ENCODE peak calls at places on chromosomes 12 and 14, in four cellular contexts. One of them, this sample, is unnamed.
A peak's percentile ranks its signal among the peaks of the same experiment; 100 is the strongest.

GRCh38 chr12:117847371-117847770 is 121.4 kb downstream of the KSR2 start:
- DNase-seq in stomach: no peak
- DNase-seq in esophagus squamous epithelium: no peak
- DNase-seq in adrenal gland: no peak
- DNase-seq in this sample: no peak

GRCh38 chr12:11798856-11799530 is 149.5 kb downstream of the ETV6 start:
- DNase-seq in adrenal gland: no peak
- DNase-seq in esophagus squamous epithelium: no peak
- DNase-seq in stomach: no peak
- DNase-seq in this sample: peak; percentile 71

GRCh38 chr14:86015916-86016315 is 486.0 kb downstream of the FLRT2 start:
- DNase-seq in adrenal gland: no peak
- DNase-seq in stomach: no peak
- DNase-seq in esophagus squamous epithelium: no peak
- DNase-seq in this sample: no peak

GRCh38 chr14:69451941-69452340 is 32.6 kb upstream of the PLEKHD1 start:
- DNase-seq in adrenal gland: no peak
- DNase-seq in esophagus squamous epithelium: no peak
- DNase-seq in stomach: no peak
- DNase-seq in this sample: no peak

GRCh38 chr12:20395791-20396550 is 27.6 kb downstream of the PDE3A start:
- DNase-seq in esophagus squamous epithelium: no peak
- DNase-seq in adrenal gland: no peak
- DNase-seq in stomach: no peak
- DNase-seq in this sample: no peak

GRCh38 chr12:69065804-69066203 is 132.8 kb upstream of the CPM start:
- DNase-seq in adrenal gland: no peak
- DNase-seq in esophagus squamous epithelium: no peak
- DNase-seq in stomach: no peak
- DNase-seq in this sample: no peak

GRCh38 chr14:57089901-57090300 is 178.8 kb downstream of the EXOC5 start:
- DNase-seq in adrenal gland: no peak
- DNase-seq in esophagus squamous epithelium: no peak
- DNase-seq in stomach: no peak
- DNase-seq in this sample: no peak

GRCh38 chr12:41992029-41992428 is 152.6 kb downstream of the GXYLT1 start:
- DNase-seq in adrenal gland: no peak
- DNase-seq in esophagus squamous epithelium: no peak
- DNase-seq in stomach: no peak
- DNase-seq in this sample: no peak

GRCh38 chr14:91374897-91375747 is 42.5 kb downstream of the CCDC88C start:
- DNase-seq in adrenal gland: no peak
- DNase-seq in esophagus squamous epithelium: no peak
- DNase-seq in stomach: peak; percentile 76
- DNase-seq in this sample: peak; percentile 80

GRCh38 chr12:46267618-46268348 is 1.1 kb downstream of the SLC38A1 start:
- DNase-seq in adrenal gland: peak; percentile 20
- DNase-seq in stomach: no peak
- DNase-seq in esophagus squamous epithelium: no peak
- DNase-seq in this sample: peak; percentile 72

GRCh38 chr12:10033783-10034381 is 3.4 kb downstream of the CLEC9A start:
- DNase-seq in stomach: no peak
- DNase-seq in adrenal gland: no peak
- DNase-seq in esophagus squamous epithelium: no peak
- DNase-seq in this sample: no peak

GRCh38 chr12:66052988-66053615 is 77.4 kb downstream of the LLPH start:
- DNase-seq in adrenal gland: no peak
- DNase-seq in stomach: no peak
- DNase-seq in esophagus squamous epithelium: no peak
- DNase-seq in this sample: no peak

GRCh38 chr12:10621278-10621677 is 7.9 kb upstream of the MAGOHB start:
- DNase-seq in esophagus squamous epithelium: no peak
- DNase-seq in adrenal gland: no peak
- DNase-seq in stomach: no peak
- DNase-seq in this sample: no peak

GRCh38 chr12:13992585-13992984 is 11.2 kb upstream of the GRIN2B start:
- DNase-seq in adrenal gland: no peak
- DNase-seq in stomach: no peak
- DNase-seq in esophagus squamous epithelium: no peak
- DNase-seq in this sample: no peak

GRCh38 chr14:103124501-103125001 is 1.3 kb downstream of the TNFAIP2 start:
- DNase-seq in adrenal gland: no peak
- DNase-seq in stomach: no peak
- DNase-seq in esophagus squamous epithelium: no peak
- DNase-seq in this sample: no peak

GRCh38 chr14:73887116-73887490 is 444 bp downstream of the ZNF410 start:
- DNase-seq in stomach: no peak
- DNase-seq in adrenal gland: no peak
- DNase-seq in esophagus squamous epithelium: no peak
- DNase-seq in this sample: no peak

GRCh38 chr14:23578560-23579310 is at the start of gene JPH4:
- DNase-seq in esophagus squamous epithelium: no peak
- DNase-seq in adrenal gland: no peak
- DNase-seq in stomach: peak; percentile 9
- DNase-seq in this sample: peak; percentile 70

GRCh38 chr14:58501214-58501816 is 73.8 kb downstream of the KIAA0586 start:
- DNase-seq in adrenal gland: no peak
- DNase-seq in esophagus squamous epithelium: no peak
- DNase-seq in stomach: no peak
- DNase-seq in this sample: peak; percentile 30

GRCh38 chr12:49953961-49954835 is 3.7 kb downstream of the AQP2 start:
- DNase-seq in esophagus squamous epithelium: no peak
- DNase-seq in stomach: no peak
- DNase-seq in adrenal gland: no peak
- DNase-seq in this sample: no peak

GRCh38 chr14:91246051-91246852 is 1.7 kb upstream of the GPR68 start:
- DNase-seq in adrenal gland: no peak
- DNase-seq in stomach: no peak
- DNase-seq in esophagus squamous epithelium: no peak
- DNase-seq in this sample: peak; percentile 45

GRCh38 chr12:110661337-110661972 is 27.5 kb downstream of the HVCN1 start:
- DNase-seq in stomach: peak; percentile 27
- DNase-seq in esophagus squamous epithelium: no peak
- DNase-seq in adrenal gland: peak; percentile 18
- DNase-seq in this sample: no peak

GRCh38 chr12:89484470-89484869 is 40.1 kb downstream of the GALNT4 start:
- DNase-seq in esophagus squamous epithelium: no peak
- DNase-seq in adrenal gland: no peak
- DNase-seq in stomach: no peak
- DNase-seq in this sample: no peak

GRCh38 chr12:124771462-124772361 is 92.0 kb downstream of the SCARB1 start:
- DNase-seq in esophagus squamous epithelium: no peak
- DNase-seq in adrenal gland: peak; percentile 91
- DNase-seq in stomach: peak; percentile 89
- DNase-seq in this sample: peak; percentile 86

GRCh38 chr12:89863968-89864367 is 155.3 kb upstream of the ATP2B1 start:
- DNase-seq in adrenal gland: no peak
- DNase-seq in esophagus squamous epithelium: no peak
- DNase-seq in stomach: no peak
- DNase-seq in this sample: no peak

GRCh38 chr12:28178775-28179174 is 11.5 kb upstream of the CCDC91 start:
- DNase-seq in esophagus squamous epithelium: no peak
- DNase-seq in adrenal gland: no peak
- DNase-seq in stomach: no peak
- DNase-seq in this sample: no peak

GRCh38 chr12:132444957-132445883 is 44.7 kb upstream of the FBRSL1 start:
- DNase-seq in stomach: peak; percentile 43
- DNase-seq in adrenal gland: no peak
- DNase-seq in esophagus squamous epithelium: peak; percentile 29
- DNase-seq in this sample: no peak

GRCh38 chr12:93704122-93704521 is 26.9 kb downstream of the CRADD start:
- DNase-seq in stomach: no peak
- DNase-seq in esophagus squamous epithelium: no peak
- DNase-seq in adrenal gland: no peak
- DNase-seq in this sample: no peak

GRCh38 chr12:9064201-9064814 is 51.4 kb downstream of the A2M start:
- DNase-seq in adrenal gland: peak; percentile 75
- DNase-seq in esophagus squamous epithelium: no peak
- DNase-seq in stomach: peak; percentile 72
- DNase-seq in this sample: no peak

GRCh38 chr14:51422704-51423103 is 182.7 kb downstream of the TMX1 start:
- DNase-seq in adrenal gland: no peak
- DNase-seq in esophagus squamous epithelium: no peak
- DNase-seq in stomach: no peak
- DNase-seq in this sample: no peak

GRCh38 chr12:56718636-56719035 is 6.5 kb downstream of the NACA start:
- DNase-seq in adrenal gland: no peak
- DNase-seq in stomach: no peak
- DNase-seq in esophagus squamous epithelium: no peak
- DNase-seq in this sample: no peak

GRCh38 chr12:47900101-47900479 is 4.7 kb downstream of the VDR start:
- DNase-seq in stomach: no peak
- DNase-seq in esophagus squamous epithelium: no peak
- DNase-seq in adrenal gland: no peak
- DNase-seq in this sample: no peak

GRCh38 chr12:42327227-42327590 is 1.2 kb downstream of the PPHLN1 start:
- DNase-seq in adrenal gland: no peak
- DNase-seq in stomach: no peak
- DNase-seq in esophagus squamous epithelium: no peak
- DNase-seq in this sample: no peak

GRCh38 chr12:120167529-120168095 is 26.9 kb downstream of the GCN1 start:
- DNase-seq in stomach: no peak
- DNase-seq in adrenal gland: no peak
- DNase-seq in esophagus squamous epithelium: no peak
- DNase-seq in this sample: no peak

GRCh38 chr12:12757121-12757520 is 28.3 kb upstream of the APOLD1 start:
- DNase-seq in stomach: no peak
- DNase-seq in esophagus squamous epithelium: no peak
- DNase-seq in adrenal gland: no peak
- DNase-seq in this sample: peak; percentile 51

GRCh38 chr14:82052778-82053177 is 519.1 kb upstream of the SEL1L start:
- DNase-seq in stomach: no peak
- DNase-seq in adrenal gland: no peak
- DNase-seq in esophagus squamous epithelium: no peak
- DNase-seq in this sample: no peak

GRCh38 chr12:2374092-2374740 is 321.4 kb downstream of the CACNA1C start:
- DNase-seq in stomach: no peak
- DNase-seq in esophagus squamous epithelium: no peak
- DNase-seq in adrenal gland: no peak
- DNase-seq in this sample: no peak

GRCh38 chr12:108668532-108668931 is 34.8 kb upstream of the SELPLG start:
- DNase-seq in adrenal gland: no peak
- DNase-seq in esophagus squamous epithelium: no peak
- DNase-seq in stomach: no peak
- DNase-seq in this sample: no peak

GRCh38 chr12:108672054-108672453 is 38.4 kb upstream of the SELPLG start:
- DNase-seq in esophagus squamous epithelium: no peak
- DNase-seq in adrenal gland: no peak
- DNase-seq in stomach: no peak
- DNase-seq in this sample: no peak

GRCh38 chr12:108667349-108667748 is 33.7 kb upstream of the SELPLG start:
- DNase-seq in esophagus squamous epithelium: no peak
- DNase-seq in stomach: no peak
- DNase-seq in adrenal gland: no peak
- DNase-seq in this sample: no peak

GRCh38 chr12:108671110-108671509 is 37.4 kb upstream of the SELPLG start:
- DNase-seq in esophagus squamous epithelium: no peak
- DNase-seq in stomach: no peak
- DNase-seq in adrenal gland: no peak
- DNase-seq in this sample: no peak

GRCh38 chr12:108670066-108670631 is 36.5 kb upstream of the SELPLG start:
- DNase-seq in adrenal gland: no peak
- DNase-seq in stomach: no peak
- DNase-seq in esophagus squamous epithelium: no peak
- DNase-seq in this sample: no peak
- H3K4me1 ChIP-seq in adrenal gland: peaks cover 40% of the 10 kb centered on the region
- H3K4me1 ChIP-seq in stomach: peaks cover 50% of the 10 kb centered on the region
- H3K4me1 ChIP-seq in esophagus squamous epithelium: peaks cover 34% of the 10 kb centered on the region
- H3K4me1 ChIP-seq in this sample: peaks cover 22% of the 10 kb centered on the region

GRCh38 chr12:102408487-102409297 is 71.7 kb downstream of the IGF1 start:
- DNase-seq in stomach: no peak
- DNase-seq in esophagus squamous epithelium: no peak
- DNase-seq in adrenal gland: no peak
- DNase-seq in this sample: no peak
- H3K4me3 ChIP-seq in stomach: no peak overlapping the region
- H3K4me3 ChIP-seq in esophagus squamous epithelium: no peak overlapping the region
- H3K4me3 ChIP-seq in adrenal gland: no peak overlapping the region
- H3K4me3 ChIP-seq in this sample: no peak overlapping the region

DNA sequence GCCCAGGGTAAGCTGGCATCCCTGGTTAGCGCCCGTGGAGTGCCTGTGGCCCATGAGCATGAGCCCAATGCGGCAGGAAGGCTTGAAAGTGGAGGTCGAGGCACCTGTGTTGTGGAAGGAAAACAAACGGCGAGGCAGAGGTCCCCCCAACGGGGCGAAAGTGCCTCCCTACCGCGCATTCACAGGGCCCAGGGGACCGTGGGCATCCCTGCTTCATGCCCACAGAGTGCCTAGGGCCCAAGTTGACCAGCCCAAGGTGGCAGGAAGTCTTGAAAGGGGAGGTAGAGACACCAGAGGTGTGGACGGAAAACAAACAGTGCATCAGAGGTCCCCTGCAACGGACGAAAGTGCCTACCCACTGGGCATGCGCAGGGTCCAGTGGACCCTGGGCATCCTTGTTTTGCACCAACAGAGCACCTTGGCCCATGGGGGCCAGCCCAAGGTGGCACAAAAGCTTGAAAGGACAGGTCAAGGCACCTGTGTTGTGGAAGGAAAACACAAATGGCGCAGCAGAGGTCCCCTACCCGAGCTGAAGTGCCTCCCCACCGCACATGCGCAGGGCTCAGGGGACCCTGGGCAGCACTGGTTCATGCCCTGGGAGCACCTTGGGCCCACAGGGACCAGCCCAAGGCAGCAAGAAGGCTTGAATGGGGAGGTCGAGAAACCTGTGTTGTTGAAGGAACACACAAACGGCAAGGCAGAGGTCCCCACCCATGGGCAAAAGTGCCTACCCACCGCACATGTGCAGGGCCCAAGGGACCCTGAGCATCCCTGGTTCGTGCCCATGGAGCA is 377.5 kb downstream of the ALG10 start:
- DNase-seq in stomach: peak; percentile 20
- DNase-seq in adrenal gland: no peak
- DNase-seq in esophagus squamous epithelium: no peak
- DNase-seq in this sample: peak; percentile 0
- H3K9me3 ChIP-seq in stomach: peaks cover 100% of the 10 kb centered on the region
- H3K9me3 ChIP-seq in adrenal gland: no peaks in the 10 kb centered on the region
- H3K9me3 ChIP-seq in esophagus squamous epithelium: peaks cover 100% of the 10 kb centered on the region
- H3K9me3 ChIP-seq in this sample: no peaks in the 10 kb centered on the region

DNA sequence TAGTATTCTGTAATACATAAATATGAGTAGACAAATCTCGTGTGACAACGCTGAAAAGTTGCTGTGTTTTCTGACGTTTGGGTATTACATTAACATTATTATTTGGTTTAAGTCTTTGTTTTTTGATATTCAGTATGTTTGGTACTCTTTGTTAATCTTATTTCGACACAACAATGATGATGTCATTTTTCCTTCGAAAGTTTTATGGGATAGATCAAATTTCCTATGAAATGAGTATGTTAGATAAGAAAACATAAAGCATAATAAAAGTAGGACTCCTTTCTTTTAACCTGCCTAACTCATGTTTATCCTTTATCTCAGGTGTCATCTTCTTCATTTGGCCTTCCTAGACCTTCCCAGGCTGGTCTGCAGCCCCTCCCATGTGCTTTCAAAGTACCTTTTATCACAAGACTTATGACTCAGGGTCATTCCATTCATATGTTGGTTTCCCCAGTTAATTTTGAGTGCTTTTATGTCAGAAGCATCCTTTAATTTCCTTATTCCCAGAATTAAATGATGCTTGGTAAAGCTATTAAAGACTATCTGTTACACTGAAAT is 322.0 kb downstream of the RAD51B start:
- DNase-seq in adrenal gland: no peak
- DNase-seq in stomach: no peak
- DNase-seq in esophagus squamous epithelium: no peak
- DNase-seq in this sample: no peak
- H3K4me1 ChIP-seq in adrenal gland: peaks cover 64% of the 10 kb centered on the region
- H3K4me1 ChIP-seq in stomach: peaks cover 78% of the 10 kb centered on the region
- H3K4me1 ChIP-seq in esophagus squamous epithelium: peaks cover 49% of the 10 kb centered on the region
- H3K4me1 ChIP-seq in this sample: peaks cover 94% of the 10 kb centered on the region

This sample was measured in SJCRH30.